ENCODE peak calls at places on chromosomes 2 and 18, in seven cellular contexts. P is GM12891, W is dermis blood vessel endothelial cell, G is NCI-H226, F is astrocyte of the cerebellum, M is head of caudate nucleus, I is mucosa of gallbladder. X is an unnamed sample.

GRCh38 chr18:13077473-13077872 is 86.3 kb downstream of the CEP192 start:
- DNase-seq in P (no peak), W (no peak), G (no peak), F (no peak), M (no peak), I (no peak), X (no peak)

GRCh38 chr18:56756971-56757370 is 105.8 kb downstream of the WDR7 start:
- DNase-seq in P (no peak), W (no peak), G (no peak), F (no peak), M (no peak), I (no peak), X (no peak)

GRCh38 chr2:133390151-133390550 is 178.1 kb downstream of the NCKAP5 start:
- DNase-seq in P (no peak), W (no peak), G (peak; percentile 35), F (no peak), M (no peak), I (no peak), X (no peak)

GRCh38 chr2:109383505-109384307 is 230.1 kb downstream of the SEPTIN10 start:
- DNase-seq in P (no peak), W (no peak), G (no peak), F (no peak), M (no peak), I (no peak), X (no peak)

GRCh38 chr2:31420936-31421335 is 6.4 kb upstream of the XDH start:
- DNase-seq in P (no peak), W (no peak), G (peak; percentile 95), F (no peak), M (no peak), I (no peak), X (no peak)

GRCh38 chr2:19848952-19849351 is 52.8 kb downstream of the TTC32 start:
- DNase-seq in P (no peak), W (no peak), G (no peak), F (no peak), M (no peak), I (no peak), X (no peak)

GRCh38 chr2:86028763-86029381 is 76.8 kb downstream of the POLR1A start:
- DNase-seq in P (no peak), W (peak; percentile 87), G (no peak), F (no peak), M (no peak), I (peak; percentile 52), X (peak; percentile 93)

GRCh38 chr2:36549063-36549662 is 48.8 kb downstream of the FEZ2 start:
- DNase-seq in P (no peak), W (peak; percentile 89), G (no peak), F (no peak), M (no peak), I (no peak), X (peak; percentile 87)

GRCh38 chr2:37564356-37564755 is 107.1 kb downstream of the CDC42EP3 start:
- DNase-seq in P (no peak), W (no peak), G (no peak), F (no peak), M (no peak), I (no peak), X (no peak)

GRCh38 chr2:74205586-74205985 is 7.2 kb downstream of the MTHFD2 start:
- DNase-seq in P (no peak), W (peak; percentile 13), G (no peak), F (no peak), M (no peak), I (peak; percentile 49), X (no peak)

GRCh38 chr2:215664847-215665525 is 229.1 kb upstream of the FN1 start:
- DNase-seq in P (no peak), W (peak; percentile 87), G (peak; percentile 62), F (peak; percentile 72), M (no peak), I (no peak), X (no peak)

GRCh38 chr2:138071720-138072719 is 107.7 kb downstream of the HNMT start:
- DNase-seq in P (no peak), W (no peak), G (peak; percentile 44), F (no peak), M (no peak), I (no peak), X (no peak)

GRCh38 chr2:134413430-134413829 is 159.6 kb downstream of the MGAT5 start:
- DNase-seq in P (no peak), W (no peak), G (no peak), F (no peak), M (no peak), I (no peak), X (no peak)

GRCh38 chr2:10419553-10420257 is 28.4 kb downstream of the ODC1 start:
- DNase-seq in P (no peak), W (no peak), G (no peak), F (no peak), M (no peak), I (no peak), X (no peak)

GRCh38 chr2:173130521-173131467 is 55.1 kb downstream of the MAP3K20 start:
- DNase-seq in P (no peak), W (no peak), G (no peak), F (no peak), M (no peak), I (no peak), X (no peak)

GRCh38 chr2:37326285-37326684 is 1.7 kb upstream of the PRKD3 start:
- DNase-seq in P (no peak), W (peak; percentile 71), G (peak; percentile 70), F (peak; percentile 55), M (no peak), I (peak; percentile 54), X (no peak)

GRCh38 chr18:77042583-77042982 is 90.0 kb downstream of the MBP start:
- DNase-seq in P (no peak), W (no peak), G (no peak), F (no peak), M (peak; percentile 79), I (no peak), X (no peak)

GRCh38 chr2:235591231-235591730 is 97.4 kb downstream of the AGAP1 start:
- DNase-seq in P (no peak), W (no peak), G (no peak), F (no peak), M (no peak), I (no peak), X (no peak)

GRCh38 chr2:230773039-230773773 is 60.6 kb downstream of the CAB39 start:
- DNase-seq in P (no peak), W (no peak), G (no peak), F (no peak), M (no peak), I (no peak), X (no peak)

GRCh38 chr2:149271575-149271974 is 58.8 kb upstream of the LYPD6 start:
- DNase-seq in P (peak; percentile 5), W (no peak), G (no peak), F (no peak), M (no peak), I (no peak), X (no peak)

GRCh38 chr2:120885311-120885710 is 149.6 kb downstream of the GLI2 start:
- DNase-seq in P (no peak), W (no peak), G (no peak), F (no peak), M (no peak), I (no peak), X (no peak)

GRCh38 chr2:17627434-17627833 is 86.9 kb downstream of the VSNL1 start:
- DNase-seq in P (no peak), W (no peak), G (peak; percentile 37), F (no peak), M (no peak), I (no peak), X (no peak)

GRCh38 chr18:26091047-26091630 is 726 bp upstream of the SS18 start:
- DNase-seq in P (no peak), W (no peak), G (peak; percentile 64), F (no peak), M (no peak), I (peak; percentile 23), X (no peak)

GRCh38 chr2:37306024-37306423 is 18.6 kb downstream of the PRKD3 start:
- DNase-seq in P (no peak), W (peak; percentile 58), G (no peak), F (no peak), M (no peak), I (no peak), X (peak; percentile 44)

GRCh38 chr2:101150306-101151140 is 659 bp downstream of the TBC1D8 start:
- DNase-seq in P (peak; percentile 61), W (peak; percentile 56), G (no peak), F (no peak), M (peak; percentile 7), I (peak; percentile 20), X (no peak)

GRCh38 chr2:169323841-169324240 is 38.5 kb downstream of the LRP2 start:
- DNase-seq in P (no peak), W (no peak), G (no peak), F (no peak), M (no peak), I (no peak), X (no peak)

GRCh38 chr2:101400048-101400447 is 12.7 kb upstream of the CREG2 start:
- DNase-seq in P (no peak), W (no peak), G (no peak), F (no peak), M (no peak), I (peak; percentile 51), X (no peak)

GRCh38 chr2:100260712-100261620 is 61.3 kb downstream of the LONRF2 start:
- DNase-seq in P (peak; percentile 51), W (peak; percentile 73), G (peak; percentile 63), F (peak; percentile 76), M (peak; percentile 74), I (peak; percentile 62), X (peak; percentile 3)

GRCh38 chr2:217398860-217399259 is 539.0 kb upstream of the TNP1 start:
- DNase-seq in P (no peak), W (no peak), G (no peak), F (no peak), M (no peak), I (no peak), X (no peak)

GRCh38 chr2:30823452-30823851 is 16.2 kb upstream of the CAPN13 start:
- DNase-seq in P (no peak), W (no peak), G (no peak), F (no peak), M (no peak), I (no peak), X (no peak)